ENCODE peak calls at places on chromosomes 13 and 19, in five cellular contexts. B is body of pancreas, M is upper lobe of left lung, W is heart left ventricle, P is adrenal gland. F is an unnamed sample.

GRCh38 chr13:43985437-43986051 is 105.8 kb downstream of the LACC1 start:
- DNase-seq in B (no peak), M (no peak), W (no peak), P (no peak), F (no peak)

GRCh38 chr13:66040506-66040905 is 1189.6 kb downstream of the PCDH9 start:
- DNase-seq in B (no peak), M (no peak), W (no peak), P (no peak), F (no peak)

GRCh38 chr13:50797081-50797480 is 46.4 kb downstream of the DLEU7 start:
- DNase-seq in B (no peak), M (no peak), W (no peak), P (no peak), F (no peak)

GRCh38 chr19:17915940-17916593 is 16.7 kb upstream of the CCDC124 start:
- DNase-seq in B (no peak), M (no peak), W (no peak), P (no peak), F (no peak)

GRCh38 chr13:95185851-95186250 is 115.4 kb downstream of the ABCC4 start:
- DNase-seq in B (no peak), M (no peak), W (no peak), P (no peak), F (no peak)

GRCh38 chr13:30745917-30746686 is 10.8 kb downstream of the ALOX5AP start:
- DNase-seq in B (peak; percentile 26), M (no peak), W (no peak), P (no peak), F (no peak)

GRCh38 chr13:74040200-74040599 is 94.0 kb downstream of the KLF12 start:
- DNase-seq in B (peak; percentile 17), M (no peak), W (peak; percentile 70), P (peak; percentile 10), F (peak; percentile 25)

GRCh38 chr13:65744761-65745160 is 1485.4 kb downstream of the PCDH9 start:
- DNase-seq in B (no peak), M (no peak), W (no peak), P (no peak), F (no peak)

GRCh38 chr13:58869566-58869965 is 1238.0 kb downstream of the PCDH17 start:
- DNase-seq in B (no peak), M (no peak), W (no peak), P (no peak), F (no peak)

GRCh38 chr13:44148159-44148929 is 225.3 kb upstream of the SERP2 start:
- DNase-seq in B (no peak), M (no peak), W (no peak), P (no peak), F (no peak)

GRCh38 chr13:70756088-70756487 is 647.8 kb upstream of the KLHL1 start:
- DNase-seq in B (no peak), M (no peak), W (no peak), P (no peak), F (no peak)

GRCh38 chr13:103168901-103169508 is 102.8 kb upstream of the SLC10A2 start:
- DNase-seq in B (no peak), M (no peak), W (no peak), P (no peak), F (no peak)

GRCh38 chr13:42548731-42549554 is 25.0 kb upstream of the TNFSF11 start:
- DNase-seq in B (no peak), M (no peak), W (no peak), P (no peak), F (no peak)

GRCh38 chr13:114131581-114132418 is 623 bp downstream of the RASA3 start:
- DNase-seq in B (peak; percentile 34), M (no peak), W (no peak), P (no peak), F (no peak)

GRCh38 chr19:11300811-11301120 is 4.8 kb downstream of the TSPAN16 start:
- DNase-seq in B (no peak), M (no peak), W (no peak), P (no peak), F (no peak)

GRCh38 chr19:45468159-45468651 is 409 bp downstream of the FOSB start:
- DNase-seq in B (peak; percentile 55), M (peak; percentile 85), W (no peak), P (peak; percentile 41), F (no peak)

GRCh38 chr13:38577048-38577447 is 109.8 kb upstream of the FREM2 start:
- DNase-seq in B (no peak), M (no peak), W (no peak), P (no peak), F (no peak)

GRCh38 chr19:55070755-55071502 is 4.7 kb upstream of the EPS8L1 start:
- DNase-seq in B (no peak), M (no peak), W (peak; percentile 55), P (peak; percentile 51), F (no peak)

GRCh38 chr19:8575467-8575997 is 1.7 kb downstream of the MYO1F start:
- DNase-seq in B (no peak), M (no peak), W (no peak), P (no peak), F (no peak)
- H3K4me3 ChIP-seq in B (no peak overlapping the region), M (no peak overlapping the region), W (peak overlapping the region; percentile 50), P (no peak overlapping the region), F (no peak overlapping the region)

DNA sequence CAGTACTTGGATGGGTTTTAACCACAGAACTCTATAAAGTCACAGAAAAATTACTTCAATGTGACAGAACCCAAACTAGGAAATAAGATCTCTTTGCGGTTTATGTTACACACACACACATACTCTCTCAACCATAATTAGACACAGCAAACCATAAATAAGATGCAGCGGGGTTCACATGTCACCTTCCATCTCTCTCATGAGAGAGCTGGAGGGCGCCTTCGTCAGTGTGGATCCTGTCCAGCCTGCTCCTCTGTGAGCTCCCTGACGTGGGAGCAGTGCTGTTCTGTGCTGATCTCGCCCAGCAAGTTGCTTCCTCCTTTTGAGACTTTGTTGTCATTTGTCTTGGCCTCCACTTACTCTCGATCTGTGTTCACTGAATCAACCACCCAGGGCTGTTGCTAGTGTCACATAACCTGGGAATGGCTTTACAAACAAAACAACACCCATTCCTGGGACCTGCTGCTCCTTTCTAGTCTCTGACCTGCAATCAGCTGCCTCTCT is 204.9 kb upstream of the KL start:
- DNase-seq in B (no peak), M (no peak), W (no peak), P (peak; percentile 13), F (no peak)
- TF ChIP-seq POLR2A in B (no peak), M (no peak), W (no peak), P (no peak), F (no peak)

GRCh38 chr19:47239610-47240296 is 8.8 kb upstream of the BBC3 start:
- DNase-seq in B (no peak), M (peak; percentile 92), W (peak; percentile 76), P (peak; percentile 42), F (no peak)

GRCh38 chr19:47239152-47239551 is 8.2 kb upstream of the BBC3 start:
- DNase-seq in B (no peak), M (no peak), W (no peak), P (no peak), F (no peak)

GRCh38 chr19:47240561-47240960 is 9.6 kb upstream of the BBC3 start:
- DNase-seq in B (no peak), M (no peak), W (no peak), P (no peak), F (no peak)

GRCh38 chr19:47241919-47242644 is 11.1 kb upstream of the BBC3 start:
- DNase-seq in B (no peak), M (no peak), W (no peak), P (no peak), F (no peak)

GRCh38 chr19:47240996-47241918 is 10.3 kb upstream of the BBC3 start:
- DNase-seq in B (peak; percentile 94), M (peak; percentile 93), W (peak; percentile 77), P (peak; percentile 82), F (no peak)
- H3K4me3 ChIP-seq in B (no peak overlapping the region), M (no peak overlapping the region), W (no peak overlapping the region), P (no peak overlapping the region), F (no peak overlapping the region)

GRCh38 chr13:24910502-24911134 is 146.6 kb downstream of the RNF17 start:
- DNase-seq in B (no peak), M (no peak), W (no peak), P (no peak), F (no peak)
- TF ChIP-seq POLR2A in B (no peak), M (no peak), W (no peak), P (no peak), F (no peak)

DNA sequence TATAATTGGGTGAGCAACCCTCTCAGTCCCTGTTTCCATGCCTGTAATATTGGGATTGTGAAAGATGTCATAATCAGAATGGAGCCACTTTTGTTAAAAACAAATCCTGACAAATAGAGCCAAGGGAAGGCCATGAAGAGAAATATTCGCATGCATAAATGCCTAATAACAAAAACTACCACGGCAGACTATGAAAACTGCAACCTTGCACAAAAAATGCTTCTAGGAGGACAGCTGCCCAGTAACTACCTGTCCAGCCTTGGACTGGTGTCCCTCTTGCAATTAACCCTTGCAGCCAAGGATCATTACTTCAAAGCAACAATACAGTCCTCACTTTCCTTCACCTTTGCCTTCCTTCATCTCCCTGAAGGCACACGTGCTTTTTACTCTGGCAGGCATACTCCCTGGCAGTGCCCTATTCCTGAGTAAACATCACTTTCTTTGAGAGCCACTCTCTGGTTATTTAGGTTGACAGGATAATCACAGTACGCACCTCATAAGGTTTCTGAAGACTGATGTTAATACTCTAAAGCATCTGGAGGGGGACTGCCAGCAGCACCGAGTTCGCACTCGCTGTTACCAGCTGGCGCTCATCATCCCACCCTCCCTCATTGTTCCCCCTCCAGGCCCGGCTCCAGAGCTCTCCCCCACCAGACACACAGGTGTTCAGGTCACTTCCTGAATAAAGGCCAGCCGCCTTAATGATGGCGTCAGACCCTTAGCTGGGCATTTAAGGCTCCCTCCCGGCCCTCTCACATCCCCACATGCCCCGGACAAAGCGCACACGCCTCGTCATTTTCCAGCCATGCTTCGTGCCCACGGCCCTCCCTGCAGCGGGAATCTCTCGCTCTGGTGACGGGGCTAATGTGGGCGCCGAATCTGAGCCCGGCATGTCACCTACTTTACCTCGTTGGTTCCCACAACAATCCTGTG is 57.3 kb downstream of the CDADC1 start:
- DNase-seq in B (no peak), M (no peak), W (no peak), P (no peak), F (no peak)
- H3K4me3 ChIP-seq in B (no peak overlapping the region), M (no peak overlapping the region), W (no peak overlapping the region), P (no peak overlapping the region), F (no peak overlapping the region)

GRCh38 chr19:13764101-13764807 is at the start of gene MRI1:
- DNase-seq in B (peak; percentile 78), M (peak; percentile 96), W (peak; percentile 90), P (peak; percentile 75), F (peak; percentile 60)
- TF ChIP-seq POLR2A in B (peak; percentile 45), M (no peak), W (peak; percentile 33), P (peak; percentile 57), F (no peak)

GRCh38 chr13:46795321-46795720 is 1.6 kb downstream of the ESD start:
- DNase-seq in B (no peak), M (no peak), W (no peak), P (no peak), F (no peak)
- H3K4me3 ChIP-seq in B (no peak overlapping the region), M (no peak overlapping the region), W (peak overlapping the region; percentile 87), P (no peak overlapping the region), F (no peak overlapping the region)

F was measured in tibial nerve.